ENCODE peak calls at places on chromosomes 13 and 19, in five cellular contexts. One of them, this sample, is unnamed.

GRCh38 chr19:46693760-46694159 is 23.2 kb downstream of the PRKD2 start:
- DNase-seq in gastrocnemius medialis: no peak
- DNase-seq in fibroblast of lung: no peak
- DNase-seq in brain microvascular endothelial cell: no peak
- DNase-seq in upper lobe of right lung: no peak
- DNase-seq in this sample: no peak

GRCh38 chr13:99895999-99896695 is 75.4 kb downstream of the ZIC5 start:
- DNase-seq in upper lobe of right lung: no peak
- DNase-seq in brain microvascular endothelial cell: no peak
- DNase-seq in gastrocnemius medialis: no peak
- DNase-seq in fibroblast of lung: no peak
- DNase-seq in this sample: no peak

GRCh38 chr13:45258339-45258685 is 57.5 kb upstream of the KCTD4 start:
- DNase-seq in fibroblast of lung: no peak
- DNase-seq in upper lobe of right lung: no peak
- DNase-seq in brain microvascular endothelial cell: no peak
- DNase-seq in gastrocnemius medialis: no peak
- DNase-seq in this sample: no peak

GRCh38 chr13:77323858-77324257 is 3.0 kb downstream of the MYCBP2 start:
- DNase-seq in gastrocnemius medialis: no peak
- DNase-seq in brain microvascular endothelial cell: no peak
- DNase-seq in upper lobe of right lung: no peak
- DNase-seq in fibroblast of lung: peak
- DNase-seq in this sample: no peak

GRCh38 chr19:46040952-46041500 is at the start of gene IGFL4:
- DNase-seq in fibroblast of lung: peak
- DNase-seq in brain microvascular endothelial cell: no peak
- DNase-seq in upper lobe of right lung: no peak
- DNase-seq in gastrocnemius medialis: no peak
- DNase-seq in this sample: no peak

GRCh38 chr13:74444877-74445479 is 310.8 kb upstream of the KLF12 start:
- DNase-seq in brain microvascular endothelial cell: peak
- DNase-seq in upper lobe of right lung: no peak
- DNase-seq in fibroblast of lung: peak
- DNase-seq in gastrocnemius medialis: no peak
- DNase-seq in this sample: no peak

GRCh38 chr13:30924726-30925125 is 7.7 kb upstream of the TEX26 start:
- DNase-seq in fibroblast of lung: no peak
- DNase-seq in brain microvascular endothelial cell: no peak
- DNase-seq in gastrocnemius medialis: no peak
- DNase-seq in upper lobe of right lung: no peak
- DNase-seq in this sample: no peak

GRCh38 chr13:98372886-98373285 is 195.8 kb upstream of the RNF113B start:
- DNase-seq in upper lobe of right lung: no peak
- DNase-seq in gastrocnemius medialis: peak
- DNase-seq in fibroblast of lung: peak
- DNase-seq in brain microvascular endothelial cell: peak
- DNase-seq in this sample: peak

GRCh38 chr19:55461974-55462628 is 659 bp upstream of the ISOC2 start:
- DNase-seq in gastrocnemius medialis: no peak
- DNase-seq in brain microvascular endothelial cell: no peak
- DNase-seq in upper lobe of right lung: no peak
- DNase-seq in fibroblast of lung: peak
- DNase-seq in this sample: peak

GRCh38 chr19:49349567-49349966 is 12.6 kb downstream of the TEAD2 start:
- DNase-seq in brain microvascular endothelial cell: no peak
- DNase-seq in fibroblast of lung: no peak
- DNase-seq in gastrocnemius medialis: no peak
- DNase-seq in upper lobe of right lung: no peak
- DNase-seq in this sample: no peak

GRCh38 chr19:1489463-1489971 is 633 bp downstream of the PCSK4 start:
- DNase-seq in fibroblast of lung: no peak
- DNase-seq in upper lobe of right lung: peak
- DNase-seq in brain microvascular endothelial cell: no peak
- DNase-seq in gastrocnemius medialis: no peak
- DNase-seq in this sample: no peak

GRCh38 chr19:47176627-47177090 is 46.0 kb downstream of the SAE1 start:
- DNase-seq in brain microvascular endothelial cell: peak
- DNase-seq in upper lobe of right lung: no peak
- DNase-seq in fibroblast of lung: peak
- DNase-seq in gastrocnemius medialis: peak
- DNase-seq in this sample: peak

GRCh38 chr19:2123682-2124387 is 27.1 kb downstream of the IZUMO4 start:
- DNase-seq in upper lobe of right lung: no peak
- DNase-seq in fibroblast of lung: peak
- DNase-seq in brain microvascular endothelial cell: no peak
- DNase-seq in gastrocnemius medialis: no peak
- DNase-seq in this sample: peak

GRCh38 chr19:18596752-18597157 is 8.2 kb downstream of the REX1BD start:
- DNase-seq in fibroblast of lung: no peak
- DNase-seq in brain microvascular endothelial cell: no peak
- DNase-seq in gastrocnemius medialis: no peak
- DNase-seq in upper lobe of right lung: peak
- DNase-seq in this sample: peak

GRCh38 chr19:17652627-17653026 is 35.5 kb downstream of the UNC13A start:
- DNase-seq in brain microvascular endothelial cell: no peak
- DNase-seq in upper lobe of right lung: no peak
- DNase-seq in gastrocnemius medialis: no peak
- DNase-seq in fibroblast of lung: no peak
- DNase-seq in this sample: no peak

GRCh38 chr19:17889609-17890214 is 18.0 kb downstream of the SLC5A5 start:
- DNase-seq in gastrocnemius medialis: no peak
- DNase-seq in upper lobe of right lung: no peak
- DNase-seq in brain microvascular endothelial cell: peak
- DNase-seq in fibroblast of lung: peak
- DNase-seq in this sample: peak

GRCh38 chr19:9793051-9793591 is 24.6 kb upstream of the ZNF846 start:
- DNase-seq in brain microvascular endothelial cell: peak
- DNase-seq in upper lobe of right lung: peak
- DNase-seq in gastrocnemius medialis: no peak
- DNase-seq in fibroblast of lung: peak
- DNase-seq in this sample: peak

GRCh38 chr19:47022541-47023447 is 3.2 kb downstream of the NPAS1 start:
- DNase-seq in upper lobe of right lung: no peak
- DNase-seq in fibroblast of lung: no peak
- DNase-seq in gastrocnemius medialis: no peak
- DNase-seq in brain microvascular endothelial cell: no peak
- DNase-seq in this sample: no peak

GRCh38 chr19:11338164-11338563 is 1.3 kb downstream of the RAB3D start:
- DNase-seq in upper lobe of right lung: no peak
- DNase-seq in gastrocnemius medialis: no peak
- DNase-seq in brain microvascular endothelial cell: no peak
- DNase-seq in fibroblast of lung: no peak
- DNase-seq in this sample: no peak

GRCh38 chr19:58563034-58563573 is 4.7 kb upstream of the UBE2M start:
- DNase-seq in gastrocnemius medialis: no peak
- DNase-seq in fibroblast of lung: no peak
- DNase-seq in brain microvascular endothelial cell: no peak
- DNase-seq in upper lobe of right lung: peak
- DNase-seq in this sample: peak

GRCh38 chr13:41833201-41833600 is 127.7 kb downstream of the VWA8 start:
- DNase-seq in brain microvascular endothelial cell: no peak
- DNase-seq in fibroblast of lung: peak
- DNase-seq in upper lobe of right lung: no peak
- DNase-seq in gastrocnemius medialis: no peak
- DNase-seq in this sample: peak

GRCh38 chr13:41825691-41826090 is 135.2 kb downstream of the VWA8 start:
- DNase-seq in upper lobe of right lung: no peak
- DNase-seq in brain microvascular endothelial cell: no peak
- DNase-seq in fibroblast of lung: no peak
- DNase-seq in gastrocnemius medialis: no peak
- DNase-seq in this sample: no peak

GRCh38 chr13:41822560-41822959 is 138.3 kb downstream of the VWA8 start:
- DNase-seq in brain microvascular endothelial cell: no peak
- DNase-seq in fibroblast of lung: no peak
- DNase-seq in upper lobe of right lung: no peak
- DNase-seq in gastrocnemius medialis: no peak
- DNase-seq in this sample: no peak

GRCh38 chr13:41823486-41823885 is 137.4 kb downstream of the VWA8 start:
- DNase-seq in brain microvascular endothelial cell: peak
- DNase-seq in fibroblast of lung: peak
- DNase-seq in gastrocnemius medialis: no peak
- DNase-seq in upper lobe of right lung: no peak
- DNase-seq in this sample: no peak

GRCh38 chr13:41827507-41828213 is 133.2 kb downstream of the VWA8 start:
- DNase-seq in fibroblast of lung: peak
- DNase-seq in gastrocnemius medialis: peak
- DNase-seq in brain microvascular endothelial cell: peak
- DNase-seq in upper lobe of right lung: no peak
- DNase-seq in this sample: peak
- H3K4me3 ChIP-seq in fibroblast of lung: no peak
- H3K4me3 ChIP-seq in gastrocnemius medialis: no peak
- H3K4me3 ChIP-seq in brain microvascular endothelial cell: no peak
- H3K4me3 ChIP-seq in upper lobe of right lung: no peak
- H3K4me3 ChIP-seq in this sample: no peak

GRCh38 chr13:50615234-50615633 is 228.3 kb downstream of the DLEU7 start:
- DNase-seq in upper lobe of right lung: no peak
- DNase-seq in fibroblast of lung: no peak
- DNase-seq in gastrocnemius medialis: no peak
- DNase-seq in brain microvascular endothelial cell: no peak
- DNase-seq in this sample: no peak
- TF ChIP-seq CTCF in upper lobe of right lung: no peak
- TF ChIP-seq CTCF in fibroblast of lung: no peak
- TF ChIP-seq CTCF in gastrocnemius medialis: no peak
- TF ChIP-seq CTCF in brain microvascular endothelial cell: no peak
- TF ChIP-seq CTCF in this sample: no peak

DNA sequence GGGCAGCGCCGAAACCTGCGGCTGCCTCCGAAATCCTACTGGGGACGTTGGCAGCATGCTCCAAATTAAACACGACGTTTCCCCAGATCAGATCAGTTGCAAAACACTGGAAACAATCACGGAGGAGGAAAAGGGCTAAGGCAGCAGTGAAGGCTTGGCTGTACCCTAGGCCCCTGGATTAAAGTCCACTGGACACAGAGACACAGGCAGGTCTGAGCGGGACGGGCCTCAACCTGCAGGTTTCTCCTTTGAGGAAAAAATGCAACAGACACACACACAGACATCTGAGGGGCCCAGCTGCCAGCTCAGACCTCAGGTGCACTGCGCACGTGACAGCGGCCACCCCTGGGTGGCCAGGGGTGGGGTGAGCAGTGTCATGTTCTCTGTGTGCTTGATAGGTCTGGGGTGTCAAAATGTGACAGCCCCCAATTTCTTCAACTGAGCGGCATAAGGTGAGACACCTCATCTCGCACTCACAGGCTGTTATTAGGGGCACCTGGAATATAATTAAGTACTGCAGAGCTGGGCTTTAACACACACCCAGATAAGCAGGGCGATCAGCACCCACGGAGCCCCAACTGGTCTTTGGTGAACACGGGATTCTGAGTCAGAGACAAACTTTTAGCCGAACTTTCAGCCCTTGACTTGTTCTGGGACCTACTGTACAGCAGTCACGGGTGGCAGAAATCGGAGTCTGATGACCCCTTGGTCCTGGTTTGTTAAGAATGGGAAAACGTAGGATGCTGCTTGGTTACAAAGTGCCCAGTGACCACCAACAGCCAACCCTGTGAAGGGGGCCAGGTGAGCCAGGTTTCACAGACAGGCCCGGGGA is 9.3 kb downstream of the SH3GL1 start:
- DNase-seq in brain microvascular endothelial cell: no peak
- DNase-seq in fibroblast of lung: peak
- DNase-seq in upper lobe of right lung: no peak
- DNase-seq in gastrocnemius medialis: no peak
- DNase-seq in this sample: no peak
- H3K4me3 ChIP-seq in brain microvascular endothelial cell: no peak
- H3K4me3 ChIP-seq in fibroblast of lung: no peak
- H3K4me3 ChIP-seq in upper lobe of right lung: peak
- H3K4me3 ChIP-seq in gastrocnemius medialis: no peak
- H3K4me3 ChIP-seq in this sample: peak

DNA sequence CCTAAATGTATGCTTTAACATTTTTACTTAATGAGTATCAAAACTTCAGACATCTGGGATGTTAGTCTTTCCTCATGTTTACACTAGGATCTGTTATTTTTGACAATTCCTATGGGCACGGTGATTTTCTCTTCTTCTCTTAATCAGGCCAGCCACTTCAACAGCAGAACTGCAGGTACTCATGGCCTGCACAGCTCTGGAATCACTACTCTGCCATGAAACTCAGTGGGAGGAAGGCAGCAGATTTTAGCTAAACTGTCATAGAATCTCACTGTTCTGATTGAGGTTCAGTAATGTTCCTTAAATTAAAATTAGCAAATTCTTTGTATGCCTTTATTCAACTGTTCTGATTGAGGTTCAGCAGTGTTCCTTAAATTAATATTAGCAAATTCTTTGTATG is 1083.0 kb downstream of the SLITRK5 start:
- DNase-seq in upper lobe of right lung: no peak
- DNase-seq in gastrocnemius medialis: no peak
- DNase-seq in brain microvascular endothelial cell: no peak
- DNase-seq in fibroblast of lung: no peak
- DNase-seq in this sample: no peak
- TF ChIP-seq CTCF in upper lobe of right lung: no peak
- TF ChIP-seq CTCF in gastrocnemius medialis: no peak
- TF ChIP-seq CTCF in brain microvascular endothelial cell: no peak
- TF ChIP-seq CTCF in fibroblast of lung: no peak
- TF ChIP-seq CTCF in this sample: no peak

DNA sequence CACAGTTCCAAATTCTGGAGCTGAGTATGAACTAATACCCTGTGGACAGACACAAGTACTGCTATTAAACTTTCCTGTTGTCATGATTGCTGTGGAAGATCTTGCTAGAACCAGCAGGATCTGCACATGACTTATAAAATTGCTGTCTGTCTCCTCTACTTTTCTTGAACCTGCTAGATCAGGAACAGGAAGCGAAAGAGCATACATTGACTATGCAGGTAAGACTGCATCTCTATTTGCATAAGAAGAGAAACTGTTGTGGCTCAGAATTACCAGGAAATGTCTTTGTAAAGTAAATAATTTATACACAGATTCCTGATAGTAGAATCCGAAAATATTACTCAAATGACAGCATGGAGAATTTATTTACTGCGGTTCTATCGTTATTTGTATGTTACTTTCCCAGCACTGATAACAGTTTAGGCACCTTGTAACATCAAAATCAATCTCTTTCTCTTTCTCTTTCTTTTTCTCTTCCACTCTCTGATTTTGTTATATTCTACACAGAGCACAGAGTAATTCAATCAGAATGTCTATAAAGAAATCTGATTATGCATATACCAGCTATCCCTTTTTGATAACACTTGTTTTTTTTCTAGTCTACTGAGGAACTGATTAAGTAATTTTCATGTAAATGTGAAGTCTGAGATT is 226.5 kb downstream of the MYO16 start:
- DNase-seq in brain microvascular endothelial cell: no peak
- DNase-seq in upper lobe of right lung: no peak
- DNase-seq in fibroblast of lung: no peak
- DNase-seq in gastrocnemius medialis: no peak
- DNase-seq in this sample: no peak
- H3K4me3 ChIP-seq in brain microvascular endothelial cell: no peak
- H3K4me3 ChIP-seq in upper lobe of right lung: no peak
- H3K4me3 ChIP-seq in fibroblast of lung: no peak
- H3K4me3 ChIP-seq in gastrocnemius medialis: no peak
- H3K4me3 ChIP-seq in this sample: no peak